ENCODE peak calls at places on chromosomes 4 and X, in six cellular contexts. I is right lobe of liver, X is mucosa of descending colon, T is ovary, B is psoas muscle, R is heart left ventricle. N is an unnamed sample.
A peak's percentile ranks its signal among the peaks of the same experiment; 100 is the strongest.

GRCh38 chrX:353566-354535 is 32.9 kb downstream of the PPP2R3B start:
- DNase-seq in I (no peak), B (peak; percentile 41), T (peak; percentile 9), X (peak; percentile 46), R (peak; percentile 16), N (no peak)

GRCh38 chr4:113827285-113827684 is 65.7 kb upstream of the CAMK2D start:
- DNase-seq in T (no peak), R (no peak), B (no peak), X (no peak), I (no peak), N (no peak)

GRCh38 chr4:24736066-24736465 is 59.3 kb upstream of the SOD3 start:
- DNase-seq in R (no peak), B (no peak), X (no peak), I (no peak), T (no peak), N (no peak)

GRCh38 chr4:176653406-176654220 is 139.1 kb downstream of the VEGFC start:
- DNase-seq in B (no peak), I (no peak), X (no peak), R (no peak), T (no peak), N (no peak)

GRCh38 chrX:134443020-134443419 is 16.9 kb upstream of the HPRT1 start:
- DNase-seq in B (no peak), R (no peak), T (no peak), X (no peak), I (no peak), N (no peak)

GRCh38 chrX:72201836-72202536 is 20.4 kb downstream of the PIN4 start:
- DNase-seq in B (no peak), R (no peak), T (no peak), X (no peak), I (no peak), N (no peak)

GRCh38 chrX:3526749-3527148 is 180.3 kb upstream of the MXRA5 start:
- DNase-seq in T (no peak), R (no peak), I (no peak), X (no peak), B (no peak), N (no peak)

GRCh38 chrX:107483976-107484726 is 34.7 kb downstream of the FRMPD3 start:
- DNase-seq in I (no peak), X (no peak), R (no peak), B (peak; percentile 65), T (peak; percentile 77), N (no peak)

GRCh38 chr4:1414831-1415680 is 8.8 kb upstream of the NKX1-1 start:
- DNase-seq in T (no peak), I (no peak), B (peak; percentile 42), X (no peak), R (no peak), N (peak; percentile 34)

GRCh38 chrX:47283015-47283771 is 50.4 kb downstream of the USP11 start:
- DNase-seq in T (peak; percentile 30), B (no peak), I (no peak), R (peak; percentile 31), X (no peak), N (no peak)

GRCh38 chr4:41599192-41599786 is 61.3 kb downstream of the LIMCH1 start:
- DNase-seq in R (no peak), X (no peak), I (no peak), T (no peak), B (no peak), N (no peak)

GRCh38 chrX:35149517-35149916 is 206.9 kb downstream of the FAM47B start:
- DNase-seq in R (no peak), B (no peak), T (no peak), X (no peak), I (no peak), N (no peak)

GRCh38 chrX:107674480-107675364 is 46.4 kb downstream of the PRPS1 start:
- DNase-seq in R (peak; percentile 75), X (peak; percentile 64), I (no peak), T (no peak), B (peak; percentile 82), N (peak; percentile 92)

GRCh38 chrX:39582091-39582490 is 515.7 kb downstream of the BCOR start:
- DNase-seq in X (no peak), I (peak; percentile 42), B (no peak), T (no peak), R (no peak), N (no peak)

GRCh38 chr4:133839326-133839725 is 362.3 kb downstream of the PABPC4L start:
- DNase-seq in R (no peak), I (no peak), T (no peak), B (no peak), X (no peak), N (no peak)

GRCh38 chr4:77040265-77040664 is 35.5 kb downstream of the CCNI start:
- DNase-seq in R (no peak), X (no peak), I (no peak), T (no peak), B (no peak), N (no peak)

GRCh38 chrX:1521459-1521956 is 15.5 kb downstream of the P2RY8 start:
- DNase-seq in B (no peak), X (no peak), I (no peak), R (no peak), T (no peak), N (peak; percentile 58)

GRCh38 chrX:129480889-129481288 is 42.4 kb downstream of the SMARCA1 start:
- DNase-seq in R (no peak), X (no peak), T (no peak), I (no peak), B (no peak), N (no peak)

DNA sequence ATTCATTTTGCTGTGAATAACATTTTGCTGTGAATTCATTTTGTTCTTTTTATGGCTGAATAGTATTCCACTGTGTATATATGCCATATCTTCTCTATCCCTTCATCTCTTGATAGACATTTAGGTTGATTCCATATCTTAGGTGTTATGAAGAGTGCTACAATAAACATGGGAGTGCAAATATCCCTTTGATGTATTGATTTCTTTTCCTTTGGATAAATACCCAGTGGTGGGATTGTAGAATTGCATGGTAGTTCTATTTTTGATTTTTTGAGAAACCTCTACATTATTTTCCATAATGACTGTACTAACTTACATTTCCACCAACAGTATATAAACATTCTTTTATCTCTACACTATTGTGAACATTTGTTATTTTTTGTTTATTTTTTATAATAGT is 555.9 kb downstream of the PDHA2 start:
- DNase-seq in X (no peak), T (no peak), I (no peak), B (no peak), R (no peak), N (no peak)
- TF ChIP-seq CTCF in X (no peak), T (no peak), I (no peak), B (no peak), R (no peak), N (no peak)

DNA sequence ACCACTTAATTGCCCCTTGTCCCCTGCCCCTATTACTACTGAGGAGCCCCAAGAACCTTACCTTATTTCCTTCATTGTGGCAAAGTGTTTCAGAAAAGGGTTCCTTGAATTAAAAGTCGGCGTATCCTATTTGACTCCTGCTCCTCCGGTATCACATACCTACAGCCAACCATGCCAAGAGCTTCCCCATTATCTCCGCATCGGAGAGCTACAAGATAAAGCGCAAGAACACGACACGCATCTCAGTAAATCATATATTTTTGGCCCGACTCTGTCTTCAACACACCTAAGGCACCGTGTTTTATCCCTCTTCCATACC is 560 bp upstream of the THAP9 start:
- DNase-seq in I (no peak), R (no peak), B (no peak), X (no peak), T (no peak), N (no peak)
- H3K4me1 ChIP-seq in I (peaks cover 6% of the 10 kb centered on the region), R (peaks cover 33% of the 10 kb centered on the region), B (peaks cover 37% of the 10 kb centered on the region), X (peaks cover 29% of the 10 kb centered on the region), T (peaks cover 10% of the 10 kb centered on the region), N (no peaks in the 10 kb centered on the region)

GRCh38 chr4:17562157-17562556 is 14.8 kb upstream of the LAP3 start:
- DNase-seq in T (no peak), R (no peak), X (no peak), I (no peak), B (no peak), N (no peak)
- TF ChIP-seq CTCF in T (no peak), R (no peak), X (no peak), I (no peak), B (peak; percentile 17), N (no peak)

GRCh38 chrX:66009231-66009845 is 30.5 kb downstream of the VSIG4 start:
- DNase-seq in T (no peak), B (no peak), R (no peak), X (no peak), I (no peak), N (no peak)

GRCh38 chrX:66005832-66006449 is 33.9 kb downstream of the VSIG4 start:
- DNase-seq in X (no peak), R (no peak), T (no peak), I (no peak), B (no peak), N (no peak)

GRCh38 chrX:66007851-66008250 is 32.0 kb downstream of the VSIG4 start:
- DNase-seq in I (no peak), R (no peak), B (no peak), T (no peak), X (no peak), N (no peak)

GRCh38 chrX:66004928-66005831 is 34.7 kb downstream of the VSIG4 start:
- DNase-seq in T (no peak), X (no peak), R (no peak), B (no peak), I (no peak), N (no peak)

GRCh38 chrX:66008403-66008970 is 31.4 kb downstream of the VSIG4 start:
- DNase-seq in I (no peak), B (no peak), T (no peak), R (no peak), X (no peak), N (no peak)
- H3K4me1 ChIP-seq in I (no peaks in the 10 kb centered on the region), B (no peaks in the 10 kb centered on the region), T (no peaks in the 10 kb centered on the region), R (no peaks in the 10 kb centered on the region), X (no peaks in the 10 kb centered on the region), N (no peaks in the 10 kb centered on the region)

GRCh38 chr4:8473198-8473919 is 32.8 kb downstream of the TRMT44 start:
- DNase-seq in B (no peak), X (no peak), R (no peak), I (no peak), T (peak; percentile 84), N (no peak)
- TF ChIP-seq CTCF in B (no peak), X (no peak), R (no peak), I (no peak), T (peak; percentile 40), N (no peak)

GRCh38 chr4:109810580-109811387 is 4.8 kb upstream of the GAR1 start:
- DNase-seq in B (no peak), I (no peak), R (no peak), X (no peak), T (no peak), N (no peak)
- H3K4me1 ChIP-seq in B (no peaks in the 10 kb centered on the region), I (no peaks in the 10 kb centered on the region), R (peaks cover 6% of the 10 kb centered on the region), X (no peaks in the 10 kb centered on the region), T (no peaks in the 10 kb centered on the region), N (peaks cover under 1% of the 10 kb centered on the region)

DNA sequence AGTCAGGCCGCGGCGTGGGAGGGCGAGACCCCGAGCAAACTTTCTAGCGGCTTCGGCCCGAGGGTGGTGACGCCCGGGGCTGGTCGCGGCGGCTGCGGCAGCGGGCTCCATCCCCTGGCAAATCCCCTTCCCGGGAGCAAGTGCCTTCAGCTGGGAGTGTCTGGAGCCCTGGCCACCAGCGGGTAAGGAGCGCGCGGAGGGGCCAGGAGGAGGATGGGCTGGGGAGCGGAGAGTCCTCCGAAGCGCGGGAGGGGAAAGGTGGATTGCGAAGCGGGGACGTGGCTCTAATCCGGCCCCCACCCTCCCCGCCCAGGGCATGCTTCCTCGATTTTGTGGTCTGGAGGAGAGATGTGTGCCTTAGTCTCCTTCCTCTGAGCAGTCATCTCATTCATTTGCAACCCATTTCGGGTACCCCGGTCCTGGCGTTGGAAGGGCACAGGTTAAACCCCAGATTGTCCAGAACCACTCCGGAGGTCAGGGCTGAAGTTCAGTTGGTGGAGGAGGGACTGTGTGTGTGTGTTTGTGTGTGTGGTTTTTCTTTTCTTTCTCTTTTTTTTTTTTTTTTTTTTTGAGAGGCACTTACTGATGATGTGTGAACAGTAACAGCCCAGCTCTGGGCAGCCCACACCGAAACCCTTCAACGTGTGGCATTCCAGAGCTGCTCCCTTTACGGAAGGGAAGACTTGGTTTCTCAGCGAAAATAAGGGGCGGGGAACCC is 499 bp downstream of the SGMS2 start:
- DNase-seq in X (peak; percentile 74), I (peak; percentile 48), R (peak; percentile 50), B (peak; percentile 78), T (no peak), N (no peak)
- TF ChIP-seq CTCF in X (no peak), I (no peak), R (no peak), B (no peak), T (no peak), N (no peak)